ENCODE peak calls at places on chromosome 22, in seven cellular contexts. One of them, this sample, is unnamed.

GRCh38 chr22:45007247-45007945 is 2.4 kb downstream of the PHF21B start:
- DNase-seq in fibroblast of pulmonary artery: no peak
- DNase-seq in transverse colon: no peak
- DNase-seq in neural crest cell: peak; percentile 76
- DNase-seq in fibroblast of lung: peak; percentile 17
- DNase-seq in M059J: peak; percentile 2
- DNase-seq in activated T-cell treated with anti-CD3 and anti-CD28 coated beads for 48 hours: no peak
- DNase-seq in this sample: no peak

GRCh38 chr22:29949872-29950271 is 66.9 kb downstream of the MTMR3 start:
- DNase-seq in transverse colon: no peak
- DNase-seq in activated T-cell treated with anti-CD3 and anti-CD28 coated beads for 48 hours: no peak
- DNase-seq in M059J: no peak
- DNase-seq in neural crest cell: no peak
- DNase-seq in fibroblast of pulmonary artery: no peak
- DNase-seq in fibroblast of lung: no peak
- DNase-seq in this sample: no peak

GRCh38 chr22:27239520-27239919 is 562.0 kb downstream of the MN1 start:
- DNase-seq in activated T-cell treated with anti-CD3 and anti-CD28 coated beads for 48 hours: no peak
- DNase-seq in fibroblast of pulmonary artery: no peak
- DNase-seq in neural crest cell: no peak
- DNase-seq in fibroblast of lung: no peak
- DNase-seq in M059J: no peak
- DNase-seq in transverse colon: no peak
- DNase-seq in this sample: no peak

GRCh38 chr22:25668437-25668836 is 73.6 kb upstream of the MYO18B start:
- DNase-seq in fibroblast of lung: peak; percentile 95
- DNase-seq in transverse colon: no peak
- DNase-seq in fibroblast of pulmonary artery: peak; percentile 91
- DNase-seq in M059J: peak; percentile 9
- DNase-seq in neural crest cell: no peak
- DNase-seq in activated T-cell treated with anti-CD3 and anti-CD28 coated beads for 48 hours: no peak
- DNase-seq in this sample: no peak

GRCh38 chr22:28882545-28882877 is 861 bp upstream of the ZNRF3 start:
- DNase-seq in fibroblast of lung: no peak
- DNase-seq in transverse colon: no peak
- DNase-seq in fibroblast of pulmonary artery: peak; percentile 18
- DNase-seq in neural crest cell: no peak
- DNase-seq in M059J: peak; percentile 46
- DNase-seq in activated T-cell treated with anti-CD3 and anti-CD28 coated beads for 48 hours: no peak
- DNase-seq in this sample: no peak

GRCh38 chr22:22721681-22722309 is 77.4 kb downstream of the GGTLC2 start:
- DNase-seq in M059J: peak; percentile 4
- DNase-seq in neural crest cell: no peak
- DNase-seq in fibroblast of pulmonary artery: peak; percentile 89
- DNase-seq in activated T-cell treated with anti-CD3 and anti-CD28 coated beads for 48 hours: peak; percentile 54
- DNase-seq in fibroblast of lung: peak; percentile 84
- DNase-seq in transverse colon: no peak
- DNase-seq in this sample: no peak

GRCh38 chr22:49659281-49659923 is 168.3 kb downstream of the BRD1 start:
- DNase-seq in fibroblast of lung: no peak
- DNase-seq in transverse colon: peak; percentile 4
- DNase-seq in neural crest cell: no peak
- DNase-seq in M059J: no peak
- DNase-seq in fibroblast of pulmonary artery: no peak
- DNase-seq in activated T-cell treated with anti-CD3 and anti-CD28 coated beads for 48 hours: no peak
- DNase-seq in this sample: no peak

GRCh38 chr22:17972385-17973181 is 51.8 kb downstream of the MICAL3 start:
- DNase-seq in fibroblast of pulmonary artery: peak; percentile 93
- DNase-seq in fibroblast of lung: peak; percentile 88
- DNase-seq in transverse colon: no peak
- DNase-seq in neural crest cell: no peak
- DNase-seq in M059J: peak; percentile 82
- DNase-seq in activated T-cell treated with anti-CD3 and anti-CD28 coated beads for 48 hours: no peak
- DNase-seq in this sample: no peak

GRCh38 chr22:23831781-23832180 is 7.0 kb downstream of the DERL3 start:
- DNase-seq in M059J: no peak
- DNase-seq in activated T-cell treated with anti-CD3 and anti-CD28 coated beads for 48 hours: no peak
- DNase-seq in transverse colon: no peak
- DNase-seq in fibroblast of lung: no peak
- DNase-seq in fibroblast of pulmonary artery: no peak
- DNase-seq in neural crest cell: no peak
- DNase-seq in this sample: peak; percentile 47

GRCh38 chr22:19672054-19672776 is 42.1 kb upstream of the SEPTIN5 start:
- DNase-seq in fibroblast of lung: no peak
- DNase-seq in fibroblast of pulmonary artery: no peak
- DNase-seq in transverse colon: no peak
- DNase-seq in M059J: no peak
- DNase-seq in neural crest cell: no peak
- DNase-seq in activated T-cell treated with anti-CD3 and anti-CD28 coated beads for 48 hours: no peak
- DNase-seq in this sample: no peak

GRCh38 chr22:38320605-38321402 is 3.6 kb upstream of the CSNK1E start:
- DNase-seq in transverse colon: no peak
- DNase-seq in M059J: no peak
- DNase-seq in neural crest cell: no peak
- DNase-seq in fibroblast of pulmonary artery: no peak
- DNase-seq in activated T-cell treated with anti-CD3 and anti-CD28 coated beads for 48 hours: no peak
- DNase-seq in fibroblast of lung: no peak
- DNase-seq in this sample: no peak

GRCh38 chr22:44622147-44622427 is 79.9 kb upstream of the PRR5 start:
- DNase-seq in transverse colon: no peak
- DNase-seq in neural crest cell: no peak
- DNase-seq in M059J: no peak
- DNase-seq in fibroblast of lung: no peak
- DNase-seq in activated T-cell treated with anti-CD3 and anti-CD28 coated beads for 48 hours: no peak
- DNase-seq in fibroblast of pulmonary artery: no peak
- DNase-seq in this sample: peak; percentile 54

GRCh38 chr22:19824197-19825015 is 30.3 kb downstream of the GNB1L start:
- DNase-seq in fibroblast of pulmonary artery: no peak
- DNase-seq in fibroblast of lung: no peak
- DNase-seq in neural crest cell: no peak
- DNase-seq in M059J: no peak
- DNase-seq in activated T-cell treated with anti-CD3 and anti-CD28 coated beads for 48 hours: no peak
- DNase-seq in transverse colon: no peak
- DNase-seq in this sample: peak; percentile 73

GRCh38 chr22:33875316-33875715 is 45.0 kb downstream of the LARGE1 start:
- DNase-seq in transverse colon: no peak
- DNase-seq in neural crest cell: no peak
- DNase-seq in fibroblast of pulmonary artery: no peak
- DNase-seq in M059J: no peak
- DNase-seq in fibroblast of lung: no peak
- DNase-seq in activated T-cell treated with anti-CD3 and anti-CD28 coated beads for 48 hours: no peak
- DNase-seq in this sample: no peak

GRCh38 chr22:41983516-41983915 is 14.3 kb downstream of the SEPTIN3 start:
- DNase-seq in neural crest cell: no peak
- DNase-seq in activated T-cell treated with anti-CD3 and anti-CD28 coated beads for 48 hours: no peak
- DNase-seq in fibroblast of lung: no peak
- DNase-seq in fibroblast of pulmonary artery: peak; percentile 52
- DNase-seq in M059J: peak; percentile 39
- DNase-seq in transverse colon: no peak
- DNase-seq in this sample: no peak

GRCh38 chr22:24875862-24876506 is 70.0 kb downstream of the SGSM1 start:
- DNase-seq in transverse colon: no peak
- DNase-seq in fibroblast of pulmonary artery: peak; percentile 46
- DNase-seq in neural crest cell: peak; percentile 52
- DNase-seq in activated T-cell treated with anti-CD3 and anti-CD28 coated beads for 48 hours: no peak
- DNase-seq in fibroblast of lung: peak; percentile 4
- DNase-seq in M059J: peak; percentile 10
- DNase-seq in this sample: no peak

GRCh38 chr22:19634206-19634536 is 80.1 kb upstream of the SEPTIN5 start:
- DNase-seq in transverse colon: no peak
- DNase-seq in fibroblast of lung: no peak
- DNase-seq in M059J: no peak
- DNase-seq in fibroblast of pulmonary artery: no peak
- DNase-seq in activated T-cell treated with anti-CD3 and anti-CD28 coated beads for 48 hours: no peak
- DNase-seq in neural crest cell: no peak
- DNase-seq in this sample: peak; percentile 32

GRCh38 chr22:31248138-31248745 is 36.1 kb downstream of the LIMK2 start:
- DNase-seq in fibroblast of pulmonary artery: peak; percentile 94
- DNase-seq in neural crest cell: peak; percentile 61
- DNase-seq in activated T-cell treated with anti-CD3 and anti-CD28 coated beads for 48 hours: peak; percentile 42
- DNase-seq in fibroblast of lung: peak; percentile 87
- DNase-seq in transverse colon: peak; percentile 52
- DNase-seq in M059J: no peak
- DNase-seq in this sample: peak; percentile 89

GRCh38 chr22:49574861-49575702 is 252.6 kb downstream of the BRD1 start:
- DNase-seq in fibroblast of lung: no peak
- DNase-seq in activated T-cell treated with anti-CD3 and anti-CD28 coated beads for 48 hours: no peak
- DNase-seq in fibroblast of pulmonary artery: no peak
- DNase-seq in M059J: no peak
- DNase-seq in transverse colon: peak; percentile 2
- DNase-seq in neural crest cell: no peak
- DNase-seq in this sample: peak; percentile 63

GRCh38 chr22:17985606-17986005 is 38.8 kb downstream of the MICAL3 start:
- DNase-seq in fibroblast of lung: no peak
- DNase-seq in fibroblast of pulmonary artery: no peak
- DNase-seq in activated T-cell treated with anti-CD3 and anti-CD28 coated beads for 48 hours: no peak
- DNase-seq in transverse colon: no peak
- DNase-seq in M059J: no peak
- DNase-seq in neural crest cell: no peak
- DNase-seq in this sample: no peak

GRCh38 chr22:42108848-42109247 is 18.3 kb upstream of the NDUFA6 start:
- DNase-seq in neural crest cell: no peak
- DNase-seq in M059J: no peak
- DNase-seq in fibroblast of pulmonary artery: no peak
- DNase-seq in transverse colon: no peak
- DNase-seq in fibroblast of lung: no peak
- DNase-seq in activated T-cell treated with anti-CD3 and anti-CD28 coated beads for 48 hours: no peak
- DNase-seq in this sample: no peak

GRCh38 chr22:46336119-46337078 is 885 bp downstream of the TRMU start:
- DNase-seq in activated T-cell treated with anti-CD3 and anti-CD28 coated beads for 48 hours: no peak
- DNase-seq in M059J: peak; percentile 15
- DNase-seq in fibroblast of lung: peak; percentile 2
- DNase-seq in fibroblast of pulmonary artery: peak; percentile 15
- DNase-seq in transverse colon: peak; percentile 33
- DNase-seq in neural crest cell: no peak
- DNase-seq in this sample: peak; percentile 81

GRCh38 chr22:33865248-33865647 is 55.0 kb downstream of the LARGE1 start:
- DNase-seq in M059J: no peak
- DNase-seq in fibroblast of lung: no peak
- DNase-seq in transverse colon: no peak
- DNase-seq in activated T-cell treated with anti-CD3 and anti-CD28 coated beads for 48 hours: no peak
- DNase-seq in neural crest cell: no peak
- DNase-seq in fibroblast of pulmonary artery: no peak
- DNase-seq in this sample: no peak

GRCh38 chr22:38963872-38964271 is 6.5 kb downstream of the APOBEC3A start:
- DNase-seq in activated T-cell treated with anti-CD3 and anti-CD28 coated beads for 48 hours: no peak
- DNase-seq in fibroblast of pulmonary artery: no peak
- DNase-seq in transverse colon: peak; percentile 94
- DNase-seq in M059J: no peak
- DNase-seq in neural crest cell: no peak
- DNase-seq in fibroblast of lung: no peak
- DNase-seq in this sample: no peak

GRCh38 chr22:21947040-21948014 is 5.3 kb downstream of the PPM1F start:
- DNase-seq in activated T-cell treated with anti-CD3 and anti-CD28 coated beads for 48 hours: no peak
- DNase-seq in M059J: peak; percentile 25
- DNase-seq in neural crest cell: no peak
- DNase-seq in fibroblast of pulmonary artery: peak; percentile 65
- DNase-seq in fibroblast of lung: peak; percentile 61
- DNase-seq in transverse colon: no peak
- DNase-seq in this sample: no peak

GRCh38 chr22:35409783-35410662 is 10.1 kb downstream of the MCM5 start:
- DNase-seq in activated T-cell treated with anti-CD3 and anti-CD28 coated beads for 48 hours: peak; percentile 4
- DNase-seq in fibroblast of pulmonary artery: peak; percentile 31
- DNase-seq in transverse colon: peak; percentile 52
- DNase-seq in fibroblast of lung: no peak
- DNase-seq in M059J: no peak
- DNase-seq in neural crest cell: no peak
- DNase-seq in this sample: no peak

GRCh38 chr22:45911601-45912271 is 65.2 kb downstream of the WNT7B start:
- DNase-seq in neural crest cell: no peak
- DNase-seq in activated T-cell treated with anti-CD3 and anti-CD28 coated beads for 48 hours: no peak
- DNase-seq in transverse colon: no peak
- DNase-seq in M059J: peak; percentile 46
- DNase-seq in fibroblast of lung: peak; percentile 52
- DNase-seq in fibroblast of pulmonary artery: peak; percentile 17
- DNase-seq in this sample: no peak

GRCh38 chr22:36144886-36145541 is 15.5 kb downstream of the APOL3 start:
- DNase-seq in fibroblast of lung: peak; percentile 83
- DNase-seq in fibroblast of pulmonary artery: peak; percentile 88
- DNase-seq in M059J: peak; percentile 77
- DNase-seq in neural crest cell: peak; percentile 49
- DNase-seq in transverse colon: peak; percentile 52
- DNase-seq in activated T-cell treated with anti-CD3 and anti-CD28 coated beads for 48 hours: no peak
- DNase-seq in this sample: no peak

GRCh38 chr22:37686002-37686982 is at the start of gene NOL12:
- DNase-seq in M059J: peak; percentile 76
- DNase-seq in activated T-cell treated with anti-CD3 and anti-CD28 coated beads for 48 hours: peak; percentile 76
- DNase-seq in neural crest cell: peak; percentile 80
- DNase-seq in fibroblast of pulmonary artery: peak; percentile 92
- DNase-seq in transverse colon: peak; percentile 86
- DNase-seq in fibroblast of lung: peak; percentile 91
- DNase-seq in this sample: peak; percentile 94

GRCh38 chr22:44325718-44326548 is 13.2 kb upstream of the SHISAL1 start:
- DNase-seq in fibroblast of pulmonary artery: peak; percentile 56
- DNase-seq in M059J: peak; percentile 49
- DNase-seq in transverse colon: no peak
- DNase-seq in fibroblast of lung: peak; percentile 55
- DNase-seq in activated T-cell treated with anti-CD3 and anti-CD28 coated beads for 48 hours: no peak
- DNase-seq in neural crest cell: no peak
- DNase-seq in this sample: no peak

GRCh38 chr22:35368386-35368785 is 12.5 kb upstream of the HMOX1 start:
- DNase-seq in M059J: no peak
- DNase-seq in fibroblast of pulmonary artery: no peak
- DNase-seq in neural crest cell: no peak
- DNase-seq in transverse colon: no peak
- DNase-seq in activated T-cell treated with anti-CD3 and anti-CD28 coated beads for 48 hours: no peak
- DNase-seq in fibroblast of lung: no peak
- DNase-seq in this sample: no peak

This sample was measured in posterior vena cava.